ENCODE peak calls at places on chromosomes 12 and 14, in four cellular contexts. C, K, A and J are unnamed samples.

GRCh38 chr14:76267322-76268012 is 108.5 kb upstream of the ESRRB start:
- DNase-seq in A (peak; percentile 71), K (peak; percentile 59), C (peak; percentile 84), J (peak; percentile 1)

GRCh38 chr12:109693653-109694224 is 19.9 kb upstream of the FAM222A start:
- DNase-seq in C (no peak), A (no peak), K (no peak), J (no peak)

GRCh38 chr14:91413547-91414474 is 3.8 kb downstream of the CCDC88C start:
- DNase-seq in A (no peak), C (peak; percentile 87), K (peak; percentile 87), J (no peak)

GRCh38 chr12:132776816-132777568 is 15.4 kb upstream of the ANKLE2 start:
- DNase-seq in K (no peak), C (no peak), A (peak; percentile 76), J (no peak)

GRCh38 chr12:70606001-70606400 is 31.2 kb downstream of the PTPRB start:
- DNase-seq in A (no peak), C (no peak), K (no peak), J (no peak)

GRCh38 chr12:120846721-120847120 is 57.4 kb downstream of the SPPL3 start:
- DNase-seq in A (no peak), K (no peak), C (no peak), J (no peak)

GRCh38 chr14:104973215-104974145 is 4.7 kb downstream of the AHNAK2 start:
- DNase-seq in K (peak; percentile 87), C (no peak), A (no peak), J (peak; percentile 89)

GRCh38 chr14:91116913-91117588 is 3.2 kb downstream of the DGLUCY start:
- DNase-seq in K (no peak), C (no peak), A (no peak), J (no peak)

GRCh38 chr12:105740970-105741725 is 397.6 kb downstream of the NUAK1 start:
- DNase-seq in C (no peak), A (peak; percentile 66), K (no peak), J (no peak)

GRCh38 chr14:64841121-64841611 is 38.5 kb downstream of the SPTB start:
- DNase-seq in K (no peak), A (no peak), C (no peak), J (no peak)

GRCh38 chr14:64845878-64846277 is 33.8 kb downstream of the SPTB start:
- DNase-seq in C (no peak), K (no peak), A (no peak), J (no peak)

GRCh38 chr14:64841772-64842490 is 37.8 kb downstream of the SPTB start:
- DNase-seq in C (no peak), K (no peak), A (peak; percentile 53), J (no peak)

GRCh38 chr14:64844993-64845536 is 34.6 kb downstream of the SPTB start:
- DNase-seq in C (no peak), K (no peak), A (no peak), J (no peak)

DNA sequence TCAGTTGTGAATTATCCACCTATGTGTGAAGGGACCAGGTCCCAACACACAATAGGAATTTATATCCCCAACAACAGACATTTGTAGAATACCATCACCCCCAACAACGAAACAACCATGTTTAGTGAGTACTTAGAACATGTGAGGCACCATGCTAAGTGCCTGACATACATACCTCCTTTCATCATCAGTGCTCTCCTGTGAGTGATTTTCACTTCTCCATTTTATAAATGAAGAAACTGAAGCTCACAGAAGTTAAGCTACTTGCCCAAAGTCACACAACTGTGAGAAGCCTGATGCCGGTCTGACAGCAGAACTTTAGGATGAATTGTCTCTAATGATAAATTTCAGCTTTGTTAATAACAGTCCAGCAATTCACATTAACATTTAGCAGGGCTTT is 35.4 kb downstream of the SPTB start:
- DNase-seq in A (no peak), C (no peak), K (no peak), J (no peak)
- TF ChIP-seq CTCF in A (no peak), C (no peak), K (no peak), J (no peak)

GRCh38 chr14:32434880-32435279 is 105.8 kb downstream of the AKAP6 start:
- DNase-seq in K (no peak), A (no peak), C (no peak), J (no peak)
- H3K4me3 ChIP-seq in K (no peak overlapping the region), A (peak overlapping the region; percentile 42), C (no peak overlapping the region), J (no peak overlapping the region)

DNA sequence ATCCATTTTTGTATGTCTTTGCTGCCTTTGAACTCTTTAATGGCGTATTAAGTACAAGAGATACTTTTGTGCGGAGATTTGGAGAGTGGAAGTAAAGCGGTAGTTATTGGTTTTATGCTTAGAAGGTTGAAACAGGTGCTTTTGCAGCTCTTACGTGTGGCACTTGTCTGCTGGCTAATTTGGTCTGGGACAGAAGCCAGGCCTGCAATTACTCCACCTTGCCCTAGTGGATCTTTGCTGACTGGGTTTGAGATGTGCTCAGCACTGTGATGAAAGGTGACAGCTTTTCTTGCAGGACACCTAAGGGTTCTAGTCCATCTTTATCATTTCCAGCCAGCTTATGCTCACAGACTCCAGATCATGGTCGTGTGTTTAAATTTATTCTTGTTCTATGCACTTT is 252.5 kb downstream of the RPL10L start:
- DNase-seq in C (no peak), K (no peak), A (no peak), J (no peak)
- TF ChIP-seq CTCF in C (no peak), K (no peak), A (no peak), J (no peak)

GRCh38 chr12:107091381-107091780 is 2.0 kb downstream of the CRY1 start:
- DNase-seq in K (no peak), C (no peak), A (no peak), J (no peak)

GRCh38 chr12:107096571-107096970 is 3.2 kb upstream of the CRY1 start:
- DNase-seq in K (no peak), A (no peak), C (no peak), J (no peak)

GRCh38 chr12:107091989-107092641 is 1.2 kb downstream of the CRY1 start:
- DNase-seq in A (no peak), C (no peak), K (no peak), J (peak; percentile 86)

GRCh38 chr12:107093547-107094448 is at the start of gene CRY1:
- DNase-seq in K (peak; percentile 97), A (peak; percentile 96), C (peak; percentile 99), J (peak; percentile 83)

GRCh38 chr12:107092669-107093546 is 441 bp downstream of the CRY1 start:
- DNase-seq in K (peak; percentile 77), C (no peak), A (no peak), J (no peak)
- H3K4me3 ChIP-seq in K (peak overlapping the region; percentile 84), C (peak overlapping the region; percentile 89), A (peak overlapping the region; percentile 86), J (peak overlapping the region; percentile 93)

DNA sequence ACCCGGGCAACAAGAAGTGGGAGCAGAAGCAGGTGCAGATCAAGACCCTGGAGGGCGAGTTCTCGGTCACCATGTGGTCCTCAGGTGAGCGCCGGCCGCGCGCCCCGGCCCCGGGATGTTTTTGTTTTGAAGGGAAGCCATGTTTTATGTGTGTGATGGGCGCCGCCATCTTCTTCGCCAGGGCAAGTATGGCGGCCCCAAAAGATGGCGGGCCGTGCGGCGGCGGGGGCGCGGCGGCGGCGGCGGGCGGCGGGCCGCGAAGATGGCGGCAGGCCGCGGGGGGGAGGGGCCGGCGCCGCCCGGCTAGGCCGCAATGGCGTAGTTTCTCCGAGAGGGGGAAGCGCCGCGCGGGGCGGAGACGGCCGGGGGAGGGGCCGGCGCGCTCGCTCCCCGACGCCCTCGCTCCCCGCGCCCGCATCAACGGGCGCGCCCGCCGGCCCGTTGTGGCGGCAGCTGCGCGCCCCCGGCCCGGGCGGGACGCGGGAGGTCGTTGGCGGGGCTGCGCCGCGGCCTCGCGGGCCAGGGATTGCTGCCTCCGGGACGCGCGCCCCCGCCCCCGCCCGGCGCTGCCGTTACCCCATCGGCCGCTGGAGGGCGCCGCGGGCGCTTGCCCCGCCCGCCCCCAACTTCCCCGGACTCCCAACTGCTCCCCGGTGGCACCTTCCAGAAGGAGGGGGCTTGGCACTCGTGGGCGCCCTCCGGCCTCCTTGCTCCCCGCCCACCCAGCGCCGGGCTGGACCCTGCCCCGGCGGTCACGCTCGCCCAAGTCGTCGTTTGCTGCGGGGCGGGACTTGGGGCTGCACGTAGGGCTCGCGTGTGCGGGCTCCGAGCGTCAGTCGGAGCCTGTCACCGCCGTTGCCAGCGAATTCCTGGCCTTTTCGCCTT is 1.1 kb downstream of the YY1 start:
- DNase-seq in A (peak; percentile 88), K (peak; percentile 92), C (peak; percentile 79), J (no peak)
- TF ChIP-seq CTCF in A (peak; percentile 64), K (peak; percentile 85), C (peak; percentile 73), J (peak; percentile 92)

GRCh38 chr12:96398422-96399080 is 1.7 kb downstream of the CDK17 start:
- DNase-seq in A (no peak), K (no peak), C (no peak), J (no peak)

GRCh38 chr12:96396914-96397313 is 3.3 kb downstream of the CDK17 start:
- DNase-seq in A (no peak), K (no peak), C (no peak), J (no peak)

GRCh38 chr12:96395236-96395635 is 5.0 kb downstream of the CDK17 start:
- DNase-seq in C (no peak), A (no peak), K (no peak), J (no peak)

GRCh38 chr12:96397756-96398421 is 2.4 kb downstream of the CDK17 start:
- DNase-seq in K (no peak), A (no peak), C (no peak), J (no peak)

DNA sequence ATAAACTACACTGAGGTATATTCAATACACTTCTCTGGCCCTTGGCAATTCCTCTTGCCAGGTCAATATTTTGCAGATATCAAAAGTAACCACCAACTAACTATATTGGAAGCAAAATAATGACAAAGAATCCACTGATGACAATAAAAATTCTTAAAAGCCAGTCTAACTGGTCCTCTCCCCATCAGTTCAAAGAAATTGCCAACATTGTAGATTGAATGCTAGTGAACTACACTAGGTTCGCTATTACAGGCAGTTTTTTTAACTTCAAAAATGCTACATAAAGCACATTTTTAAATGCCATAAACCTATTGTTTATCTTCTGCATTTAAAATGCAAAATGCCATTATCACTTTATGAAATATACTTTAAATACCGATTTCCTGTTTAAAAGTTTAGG is 4.0 kb downstream of the CDK17 start:
- DNase-seq in C (no peak), A (no peak), K (no peak), J (no peak)
- H3K4me3 ChIP-seq in C (no peak overlapping the region), A (no peak overlapping the region), K (no peak overlapping the region), J (no peak overlapping the region)

DNA sequence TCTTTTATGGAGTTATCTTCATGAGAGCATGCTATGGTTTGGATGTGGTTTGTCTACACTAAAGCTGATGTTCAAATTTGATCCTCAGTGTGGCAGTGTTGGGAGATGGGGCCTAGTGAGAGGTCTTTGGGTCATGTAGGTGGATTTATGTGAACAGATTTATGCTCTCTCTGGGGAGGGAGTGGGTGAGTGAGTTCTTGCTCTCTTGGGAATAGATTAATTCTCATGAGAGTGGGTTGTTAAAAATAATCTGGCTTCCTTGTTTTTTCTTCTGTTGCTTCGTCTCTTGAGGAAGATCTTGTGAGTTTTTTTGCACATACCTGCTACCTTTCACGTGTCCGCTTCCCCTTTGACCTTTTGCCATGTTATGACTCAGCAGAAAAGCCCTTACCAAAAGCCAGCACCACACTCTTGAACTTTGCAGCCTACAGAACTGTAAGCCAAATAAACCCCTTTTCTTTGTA is 20.5 kb downstream of the DERA start:
- DNase-seq in K (no peak), C (no peak), A (no peak), J (no peak)
- TF ChIP-seq CTCF in K (no peak), C (peak; percentile 19), A (no peak), J (no peak)

DNA sequence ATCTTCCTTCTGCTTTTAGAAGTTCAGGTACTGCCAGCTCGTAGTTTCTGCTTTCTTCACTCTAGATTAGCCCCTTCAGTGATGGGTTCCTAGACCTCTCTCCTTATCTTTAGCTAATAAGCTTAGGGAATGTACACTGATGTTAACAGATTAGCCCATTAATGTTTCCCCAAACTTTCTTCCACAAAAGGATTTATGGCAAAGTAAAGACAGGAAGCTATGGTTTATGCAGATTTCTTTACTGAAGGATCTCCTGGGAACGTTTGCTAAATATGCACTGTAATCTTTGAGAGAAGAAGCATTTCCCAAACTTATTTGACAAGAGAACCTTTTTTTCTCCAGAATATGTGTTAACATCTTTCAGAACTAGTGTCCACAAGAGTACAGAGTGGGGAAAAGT is 4.2 kb downstream of the SOCS4 start:
- DNase-seq in K (no peak), C (no peak), A (no peak), J (no peak)
- H3K4me3 ChIP-seq in K (no peak overlapping the region), C (no peak overlapping the region), A (no peak overlapping the region), J (no peak overlapping the region)

GRCh38 chr12:6335451-6336078 is 6.3 kb downstream of the TNFRSF1A start:
- DNase-seq in C (peak; percentile 70), K (peak; percentile 92), A (peak; percentile 80), J (no peak)
- TF ChIP-seq CTCF in C (peak; percentile 48), K (peak; percentile 24), A (peak; percentile 50), J (no peak)